ENCODE peak calls at places on chromosomes 12 and 14, in five cellular contexts. E is lower lobe of right lung; P is germinal center; G is KG1; N is activated CD8-positive, alpha-beta memory T cell treated with anti-CD3 and anti-CD28 coated beads for 1 hour. D is an unnamed sample.

GRCh38 chr14:76236172-76237130 is 84.7 kb downstream of the GPATCH2L start:
- DNase-seq in E (no peak), P (no peak), N (no peak), G (no peak), D (no peak)

GRCh38 chr14:76876076-76876475 is 49.9 kb downstream of the LRRC74A start:
- DNase-seq in N (peak), G (peak), P (peak), E (no peak), D (peak)

GRCh38 chr12:12217018-12217359 is 49.9 kb downstream of the LRP6 start:
- DNase-seq in P (no peak), E (no peak), N (no peak), G (no peak), D (no peak)

GRCh38 chr14:93137864-93138263 is 22.1 kb upstream of the ITPK1 start:
- DNase-seq in G (no peak), P (no peak), N (no peak), E (peak), D (no peak)

GRCh38 chr12:124993568-124994434 is at the start of gene BRI3BP:
- DNase-seq in N (peak), E (peak), P (peak), G (peak), D (peak)

GRCh38 chr14:75822522-75823288 is 159.1 kb downstream of the TGFB3 start:
- DNase-seq in G (no peak), N (no peak), E (no peak), P (no peak), D (no peak)

GRCh38 chr12:34396006-34396860 is 373.9 kb downstream of the ALG10 start:
- DNase-seq in G (no peak), N (no peak), P (no peak), E (peak), D (no peak)

GRCh38 chr14:59081680-59082079 is 106.8 kb upstream of the DAAM1 start:
- DNase-seq in E (no peak), P (no peak), N (no peak), G (no peak), D (no peak)

GRCh38 chr12:39459027-39459434 is 16.1 kb upstream of the KIF21A start:
- DNase-seq in G (no peak), N (no peak), E (no peak), P (no peak), D (no peak)

GRCh38 chr14:34649344-34649743 is 19.4 kb upstream of the SNX6 start:
- DNase-seq in P (no peak), G (no peak), E (no peak), N (no peak), D (no peak)

GRCh38 chr12:13591488-13591887 is 389.9 kb downstream of the GRIN2B start:
- DNase-seq in G (no peak), P (no peak), E (no peak), N (no peak), D (no peak)

D was measured in HL-60.